ENCODE peak calls at places on chromosomes 4 and X, in six cellular contexts. One of them, this sample, is unnamed.

GRCh38 chr4:64465263-64465662 is 56.0 kb upstream of the TECRL start:
- DNase-seq in stomach: no peak
- DNase-seq in left ventricle myocardium inferior: no peak
- DNase-seq in cardiac fibroblast: peak
- DNase-seq in AG10803: no peak
- DNase-seq in heart right ventricle: no peak
- DNase-seq in this sample: no peak

GRCh38 chr4:164768516-164768915 is 14.6 kb downstream of the SMIM31 start:
- DNase-seq in AG10803: peak
- DNase-seq in stomach: no peak
- DNase-seq in left ventricle myocardium inferior: no peak
- DNase-seq in heart right ventricle: no peak
- DNase-seq in cardiac fibroblast: peak
- DNase-seq in this sample: no peak

GRCh38 chr4:182861346-182861745 is 55.8 kb downstream of the DCTD start:
- DNase-seq in stomach: no peak
- DNase-seq in AG10803: no peak
- DNase-seq in left ventricle myocardium inferior: no peak
- DNase-seq in heart right ventricle: no peak
- DNase-seq in cardiac fibroblast: no peak
- DNase-seq in this sample: no peak

GRCh38 chr4:3335385-3335784 is 42.6 kb downstream of the RGS12 start:
- DNase-seq in heart right ventricle: no peak
- DNase-seq in stomach: no peak
- DNase-seq in AG10803: no peak
- DNase-seq in left ventricle myocardium inferior: no peak
- DNase-seq in cardiac fibroblast: no peak
- DNase-seq in this sample: no peak

GRCh38 chrX:68912113-68912980 is 83.5 kb downstream of the EFNB1 start:
- DNase-seq in heart right ventricle: no peak
- DNase-seq in stomach: no peak
- DNase-seq in cardiac fibroblast: no peak
- DNase-seq in AG10803: no peak
- DNase-seq in left ventricle myocardium inferior: no peak
- DNase-seq in this sample: no peak

GRCh38 chr4:138090145-138090917 is 151.8 kb downstream of the SLC7A11 start:
- DNase-seq in stomach: peak
- DNase-seq in left ventricle myocardium inferior: peak
- DNase-seq in heart right ventricle: peak
- DNase-seq in cardiac fibroblast: peak
- DNase-seq in AG10803: peak
- DNase-seq in this sample: peak

GRCh38 chr4:86961605-86962295 is 26.9 kb downstream of the AFF1 start:
- DNase-seq in stomach: no peak
- DNase-seq in heart right ventricle: no peak
- DNase-seq in AG10803: peak
- DNase-seq in cardiac fibroblast: peak
- DNase-seq in left ventricle myocardium inferior: no peak
- DNase-seq in this sample: peak

GRCh38 chr4:183823394-183823793 is 81.7 kb upstream of the STOX2 start:
- DNase-seq in AG10803: peak
- DNase-seq in cardiac fibroblast: peak
- DNase-seq in stomach: no peak
- DNase-seq in heart right ventricle: no peak
- DNase-seq in left ventricle myocardium inferior: peak
- DNase-seq in this sample: peak

GRCh38 chr4:94819779-94820178 is 62.0 kb downstream of the BMPR1B start:
- DNase-seq in cardiac fibroblast: no peak
- DNase-seq in heart right ventricle: no peak
- DNase-seq in left ventricle myocardium inferior: no peak
- DNase-seq in AG10803: no peak
- DNase-seq in stomach: no peak
- DNase-seq in this sample: no peak

GRCh38 chrX:9072281-9072680 is 38.4 kb upstream of the FAM9B start:
- DNase-seq in left ventricle myocardium inferior: no peak
- DNase-seq in heart right ventricle: no peak
- DNase-seq in stomach: no peak
- DNase-seq in AG10803: peak
- DNase-seq in cardiac fibroblast: peak
- DNase-seq in this sample: no peak

GRCh38 chr4:304987-305680 is at the start of gene ZNF732:
- DNase-seq in heart right ventricle: peak
- DNase-seq in AG10803: peak
- DNase-seq in stomach: no peak
- DNase-seq in left ventricle myocardium inferior: peak
- DNase-seq in cardiac fibroblast: peak
- DNase-seq in this sample: peak

GRCh38 chrX:154051210-154051810 is 31.6 kb upstream of the IRAK1 start:
- DNase-seq in AG10803: peak
- DNase-seq in left ventricle myocardium inferior: peak
- DNase-seq in heart right ventricle: peak
- DNase-seq in stomach: peak
- DNase-seq in cardiac fibroblast: peak
- DNase-seq in this sample: peak

GRCh38 chr4:168593399-168593798 is 96.5 kb downstream of the PALLD start:
- DNase-seq in cardiac fibroblast: no peak
- DNase-seq in left ventricle myocardium inferior: no peak
- DNase-seq in stomach: no peak
- DNase-seq in AG10803: no peak
- DNase-seq in heart right ventricle: no peak
- DNase-seq in this sample: no peak

GRCh38 chr4:123286903-123287466 is 109.6 kb upstream of the SPRY1 start:
- DNase-seq in heart right ventricle: no peak
- DNase-seq in left ventricle myocardium inferior: no peak
- DNase-seq in cardiac fibroblast: no peak
- DNase-seq in stomach: no peak
- DNase-seq in AG10803: no peak
- DNase-seq in this sample: no peak

GRCh38 chrX:43898406-43898805 is 16.2 kb upstream of the MAOB start:
- DNase-seq in left ventricle myocardium inferior: no peak
- DNase-seq in heart right ventricle: no peak
- DNase-seq in cardiac fibroblast: no peak
- DNase-seq in stomach: no peak
- DNase-seq in AG10803: no peak
- DNase-seq in this sample: no peak

GRCh38 chr4:108738307-108738706 is 24.5 kb downstream of the ETNPPL start:
- DNase-seq in AG10803: no peak
- DNase-seq in cardiac fibroblast: no peak
- DNase-seq in heart right ventricle: no peak
- DNase-seq in stomach: no peak
- DNase-seq in left ventricle myocardium inferior: no peak
- DNase-seq in this sample: no peak

GRCh38 chr4:75930152-75930551 is 10.7 kb downstream of the NAAA start:
- DNase-seq in cardiac fibroblast: no peak
- DNase-seq in heart right ventricle: no peak
- DNase-seq in stomach: no peak
- DNase-seq in AG10803: no peak
- DNase-seq in left ventricle myocardium inferior: no peak
- DNase-seq in this sample: no peak

GRCh38 chrX:139982856-139983255 is 17.5 kb upstream of the CXorf66 start:
- DNase-seq in AG10803: no peak
- DNase-seq in stomach: no peak
- DNase-seq in cardiac fibroblast: no peak
- DNase-seq in heart right ventricle: no peak
- DNase-seq in left ventricle myocardium inferior: no peak
- DNase-seq in this sample: no peak
- H3K4me3 ChIP-seq in AG10803: no peak
- H3K4me3 ChIP-seq in stomach: no peak
- H3K4me3 ChIP-seq in cardiac fibroblast: no peak
- H3K4me3 ChIP-seq in heart right ventricle: no peak
- H3K4me3 ChIP-seq in left ventricle myocardium inferior: no peak
- H3K4me3 ChIP-seq in this sample: no peak

GRCh38 chrX:149630681-149631292 is 805 bp downstream of the TMEM185A start:
- DNase-seq in left ventricle myocardium inferior: no peak
- DNase-seq in AG10803: peak
- DNase-seq in heart right ventricle: peak
- DNase-seq in cardiac fibroblast: peak
- DNase-seq in stomach: no peak
- DNase-seq in this sample: peak

GRCh38 chrX:149628280-149628679 is 3.3 kb downstream of the TMEM185A start:
- DNase-seq in left ventricle myocardium inferior: no peak
- DNase-seq in AG10803: no peak
- DNase-seq in cardiac fibroblast: no peak
- DNase-seq in heart right ventricle: no peak
- DNase-seq in stomach: no peak
- DNase-seq in this sample: no peak

GRCh38 chrX:149628768-149629167 is 2.8 kb downstream of the TMEM185A start:
- DNase-seq in stomach: no peak
- DNase-seq in AG10803: no peak
- DNase-seq in left ventricle myocardium inferior: no peak
- DNase-seq in cardiac fibroblast: no peak
- DNase-seq in heart right ventricle: no peak
- DNase-seq in this sample: no peak

GRCh38 chrX:149631293-149632165 is at the start of gene TMEM185A:
- DNase-seq in stomach: peak
- DNase-seq in AG10803: peak
- DNase-seq in heart right ventricle: peak
- DNase-seq in left ventricle myocardium inferior: peak
- DNase-seq in cardiac fibroblast: peak
- DNase-seq in this sample: peak

DNA sequence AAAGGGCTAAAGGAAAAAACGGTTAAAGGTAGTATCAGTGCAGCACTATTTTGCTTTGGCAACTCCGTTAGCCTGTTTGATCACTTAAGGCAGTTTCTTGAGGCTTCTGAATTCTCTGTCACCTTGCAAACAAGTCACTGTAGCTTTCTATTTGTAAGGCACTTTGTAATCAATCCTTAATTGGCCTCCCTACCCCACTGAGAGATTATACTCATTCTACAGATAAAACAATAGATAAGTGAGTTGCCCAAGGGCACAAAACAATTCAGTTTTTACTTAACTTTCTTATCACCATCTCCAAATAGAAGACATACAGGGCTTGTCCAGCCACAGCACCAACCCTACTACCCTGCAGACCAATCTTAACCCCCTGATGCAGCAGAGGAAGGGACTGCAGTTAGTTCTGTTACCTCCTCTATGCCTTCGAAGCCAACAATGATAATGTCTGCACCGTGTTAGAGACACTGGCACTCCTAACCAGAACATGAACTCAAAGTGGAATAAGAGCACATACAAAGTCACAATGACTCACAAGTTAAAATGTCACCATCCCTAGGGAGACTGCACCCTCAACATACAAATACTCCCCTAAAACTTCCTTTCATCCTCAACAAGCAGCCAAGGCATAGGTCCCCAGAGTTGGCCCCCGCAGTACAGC is 1.7 kb downstream of the TMEM185A start:
- DNase-seq in heart right ventricle: no peak
- DNase-seq in cardiac fibroblast: no peak
- DNase-seq in stomach: no peak
- DNase-seq in AG10803: no peak
- DNase-seq in left ventricle myocardium inferior: no peak
- DNase-seq in this sample: no peak
- H3K4me3 ChIP-seq in heart right ventricle: no peak
- H3K4me3 ChIP-seq in cardiac fibroblast: no peak
- H3K4me3 ChIP-seq in stomach: no peak
- H3K4me3 ChIP-seq in AG10803: no peak
- H3K4me3 ChIP-seq in left ventricle myocardium inferior: peak
- H3K4me3 ChIP-seq in this sample: no peak

DNA sequence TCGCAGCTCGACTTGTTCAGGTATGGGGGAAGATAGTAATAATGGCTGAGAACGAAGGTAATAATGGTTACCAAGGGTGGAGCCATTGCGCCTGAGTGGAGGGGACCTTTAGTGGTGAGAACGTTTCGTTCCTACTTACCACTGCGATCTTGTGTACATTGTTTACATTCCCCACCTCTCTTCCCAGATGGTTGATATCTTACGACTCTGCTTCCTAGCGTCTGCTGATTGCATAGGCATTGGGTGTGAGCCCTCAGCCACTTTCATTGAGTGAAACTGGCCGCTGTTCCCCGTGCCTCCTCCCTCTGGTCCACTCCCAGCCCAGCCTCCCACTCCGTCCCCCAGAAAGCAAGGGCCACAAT is 850 bp downstream of the IGBP1 start:
- DNase-seq in cardiac fibroblast: peak
- DNase-seq in heart right ventricle: no peak
- DNase-seq in AG10803: peak
- DNase-seq in stomach: no peak
- DNase-seq in left ventricle myocardium inferior: no peak
- DNase-seq in this sample: no peak
- H3K4me3 ChIP-seq in cardiac fibroblast: peak
- H3K4me3 ChIP-seq in heart right ventricle: peak
- H3K4me3 ChIP-seq in AG10803: peak
- H3K4me3 ChIP-seq in stomach: peak
- H3K4me3 ChIP-seq in left ventricle myocardium inferior: peak
- H3K4me3 ChIP-seq in this sample: peak

GRCh38 chrX:110557864-110558263 is 199.2 kb downstream of the RTL9 start:
- DNase-seq in heart right ventricle: no peak
- DNase-seq in cardiac fibroblast: no peak
- DNase-seq in AG10803: no peak
- DNase-seq in left ventricle myocardium inferior: no peak
- DNase-seq in stomach: no peak
- DNase-seq in this sample: no peak
- H3K4me3 ChIP-seq in heart right ventricle: no peak
- H3K4me3 ChIP-seq in cardiac fibroblast: no peak
- H3K4me3 ChIP-seq in AG10803: no peak
- H3K4me3 ChIP-seq in left ventricle myocardium inferior: no peak
- H3K4me3 ChIP-seq in stomach: no peak
- H3K4me3 ChIP-seq in this sample: no peak